ENCODE peak calls at places on chromosomes 12 and 14, in eight cellular contexts. X, R, H, S, M, V, G and W are unnamed samples.

GRCh38 chr14:68199465-68200145 is 380.0 kb downstream of the RAD51B start:
- DNase-seq in X (no peak), S (no peak), R (peak; percentile 75), M (no peak), V (no peak), H (peak; percentile 18), G (no peak), W (no peak)

GRCh38 chr12:114916124-114916523 is 232.1 kb upstream of the TBX3 start:
- DNase-seq in S (peak; percentile 13), V (no peak), X (no peak), H (no peak), R (no peak), G (no peak), M (no peak), W (no peak)

GRCh38 chr12:14935031-14935430 is 3.3 kb downstream of the ERP27 start:
- DNase-seq in S (no peak), V (no peak), M (no peak), G (no peak), R (no peak), X (no peak), H (no peak), W (no peak)

GRCh38 chr12:89636776-89637160 is 71.9 kb downstream of the ATP2B1 start:
- DNase-seq in M (no peak), H (no peak), R (no peak), X (no peak), V (no peak), S (peak; percentile 7), G (no peak), W (no peak)

GRCh38 chr14:67420102-67420739 is 8.3 kb upstream of the PLEK2 start:
- DNase-seq in M (no peak), V (no peak), R (no peak), S (peak; percentile 14), G (no peak), X (peak; percentile 68), H (no peak), W (no peak)

GRCh38 chr14:99260652-99261551 is 11.1 kb downstream of the BCL11B start:
- DNase-seq in G (no peak), R (no peak), M (no peak), V (no peak), S (no peak), H (no peak), X (no peak), W (no peak)

GRCh38 chr12:131422744-131423143 is 288.1 kb upstream of the SFSWAP start:
- DNase-seq in V (no peak), S (no peak), X (no peak), R (no peak), G (no peak), H (no peak), M (no peak), W (no peak)

GRCh38 chr14:33646692-33647260 is 304.1 kb downstream of the EGLN3 start:
- DNase-seq in R (no peak), S (peak; percentile 84), G (no peak), H (no peak), M (no peak), X (no peak), V (peak; percentile 23), W (no peak)

GRCh38 chr12:107277850-107278249 is 184.5 kb upstream of the CRY1 start:
- DNase-seq in R (no peak), M (no peak), S (peak; percentile 74), V (no peak), G (no peak), X (no peak), H (no peak), W (no peak)

GRCh38 chr14:61537567-61538463 is 157.5 kb upstream of the HIF1A start:
- DNase-seq in H (no peak), S (peak; percentile 100), X (peak; percentile 35), M (no peak), G (no peak), R (peak; percentile 66), V (peak; percentile 98), W (no peak)

GRCh38 chr12:14621821-14622220 is 54.1 kb upstream of the PLBD1 start:
- DNase-seq in M (no peak), H (no peak), X (no peak), R (no peak), S (no peak), G (no peak), V (no peak), W (no peak)

GRCh38 chr14:101373690-101374295 is 187.5 kb upstream of the DIO3 start:
- DNase-seq in G (no peak), R (no peak), M (no peak), S (no peak), V (no peak), X (no peak), H (no peak), W (no peak)

GRCh38 chr14:64035143-64035542 is 182.3 kb downstream of the SYNE2 start:
- DNase-seq in R (no peak), S (no peak), V (no peak), X (no peak), M (no peak), H (no peak), G (no peak), W (no peak)

GRCh38 chr12:52005903-52006703 is 643 bp upstream of the TAMALIN start:
- DNase-seq in H (no peak), G (no peak), M (peak; percentile 89), V (no peak), S (no peak), R (no peak), X (no peak), W (peak; percentile 68)

GRCh38 chr12:131950182-131950913 is 606 bp downstream of the EP400 start:
- DNase-seq in R (no peak), X (peak; percentile 31), S (peak; percentile 12), G (peak; percentile 17), H (peak; percentile 31), M (peak; percentile 61), V (no peak), W (peak; percentile 57)

GRCh38 chr12:108570743-108571603 is 8.6 kb downstream of the ISCU start:
- DNase-seq in H (no peak), R (no peak), S (no peak), V (no peak), X (no peak), M (no peak), G (no peak), W (no peak)
- TF ChIP-seq CTCF in H (peak; percentile 42), R (no peak), S (peak; percentile 19), V (no peak), X (peak; percentile 27), M (peak; percentile 15), G (no peak), W (peak; percentile 57)

GRCh38 chr12:54032220-54032619 is 630 bp upstream of the HOXC5 start:
- DNase-seq in M (no peak), H (no peak), R (no peak), X (no peak), S (no peak), V (no peak), G (no peak), W (no peak)

GRCh38 chr12:54029529-54030441 is 1.5 kb downstream of the HOXC6 start:
- DNase-seq in G (no peak), X (no peak), M (no peak), R (no peak), S (no peak), V (no peak), H (no peak), W (no peak)

GRCh38 chr12:54030442-54030801 is 2.2 kb downstream of the HOXC6 start:
- DNase-seq in G (no peak), X (no peak), R (no peak), V (no peak), M (no peak), S (no peak), H (no peak), W (no peak)

GRCh38 chr12:54032627-54033100 is at the start of gene HOXC5:
- DNase-seq in S (peak; percentile 53), X (peak; percentile 79), M (no peak), V (no peak), H (peak; percentile 51), R (peak; percentile 73), G (peak; percentile 54), W (no peak)

DNA sequence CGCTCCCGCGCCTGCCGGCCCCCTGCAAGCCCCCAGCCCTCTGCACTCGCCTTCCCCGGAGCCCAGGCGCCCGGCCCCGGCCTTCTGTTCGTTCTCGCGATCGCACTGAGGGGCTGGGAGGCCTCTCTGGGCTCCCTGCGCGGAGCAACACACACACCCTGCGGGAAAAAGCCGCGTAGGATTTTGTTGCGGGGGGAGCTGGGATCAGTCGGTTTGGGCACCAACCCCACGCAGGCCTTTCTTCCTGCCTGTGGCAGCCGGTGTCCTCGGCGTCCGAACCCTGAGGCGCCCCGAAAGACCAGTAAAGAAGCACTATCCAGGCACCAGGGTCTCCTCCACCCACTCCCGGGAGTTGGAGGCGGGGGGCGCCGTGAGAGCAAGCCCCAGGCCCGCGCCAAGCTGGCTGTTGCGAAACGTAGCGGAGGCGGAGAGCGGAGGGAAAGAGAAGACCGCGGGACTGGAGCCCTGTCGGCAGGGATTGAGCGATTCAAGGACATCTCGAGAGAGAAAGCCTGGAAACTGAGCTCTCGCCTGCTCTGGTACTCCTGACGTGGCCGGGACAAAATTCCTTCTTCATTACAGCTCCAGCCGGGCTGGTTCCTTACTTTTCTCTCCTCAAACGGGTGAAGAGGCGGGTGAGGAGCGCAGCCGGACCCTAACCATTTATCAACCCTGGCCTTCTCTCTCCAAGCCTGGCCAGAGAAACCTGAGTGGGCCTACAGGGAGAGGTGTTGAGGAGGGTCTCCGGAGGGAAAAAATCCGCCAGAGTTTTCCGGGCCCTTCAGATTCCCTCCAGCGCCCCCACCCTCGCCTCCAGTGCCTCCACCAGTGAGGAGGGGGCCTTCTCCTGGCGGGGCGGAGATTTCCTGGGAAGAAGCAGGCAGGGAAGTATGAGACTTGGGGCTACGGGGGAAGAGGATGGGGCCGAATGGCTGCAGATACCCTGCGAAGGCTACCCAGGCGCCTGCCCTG is 1.7 kb upstream of the HOXC5 start:
- DNase-seq in V (no peak), X (no peak), R (no peak), M (no peak), S (no peak), H (no peak), G (no peak), W (no peak)
- H3K4me3 ChIP-seq in V (no peak overlapping the region), X (no peak overlapping the region), R (peak overlapping the region; percentile 59), M (peak overlapping the region; percentile 8), S (no peak overlapping the region), H (peak overlapping the region; percentile 47), G (no peak overlapping the region), W (no peak overlapping the region)

DNA sequence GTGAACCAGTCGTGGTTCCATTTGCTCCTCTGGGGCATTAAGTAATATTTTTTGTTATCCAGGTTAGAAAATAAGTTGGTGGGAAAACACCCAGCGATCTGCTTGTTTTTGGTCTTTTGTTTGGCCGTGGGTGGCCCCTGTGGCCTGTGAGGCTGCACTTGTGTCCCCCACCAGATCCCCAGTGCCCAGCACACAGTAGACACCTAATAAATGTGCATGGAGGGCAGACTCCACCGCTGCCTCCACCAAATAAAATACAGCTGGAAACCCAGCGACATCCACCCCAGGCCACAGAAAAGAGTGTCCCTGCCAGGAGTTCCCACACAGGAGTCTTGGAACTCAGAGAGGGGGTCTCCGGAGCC is 8.3 kb upstream of the PPP1R13B start:
- DNase-seq in V (no peak), G (no peak), S (no peak), X (no peak), R (no peak), H (no peak), M (no peak), W (no peak)
- H3K27ac ChIP-seq in V (no peak overlapping the region), G (no peak overlapping the region), S (no peak overlapping the region), X (peak overlapping the region; percentile 77), R (peak overlapping the region; percentile 84), H (peak overlapping the region; percentile 60), M (peak overlapping the region; percentile 70), W (no peak overlapping the region)

DNA sequence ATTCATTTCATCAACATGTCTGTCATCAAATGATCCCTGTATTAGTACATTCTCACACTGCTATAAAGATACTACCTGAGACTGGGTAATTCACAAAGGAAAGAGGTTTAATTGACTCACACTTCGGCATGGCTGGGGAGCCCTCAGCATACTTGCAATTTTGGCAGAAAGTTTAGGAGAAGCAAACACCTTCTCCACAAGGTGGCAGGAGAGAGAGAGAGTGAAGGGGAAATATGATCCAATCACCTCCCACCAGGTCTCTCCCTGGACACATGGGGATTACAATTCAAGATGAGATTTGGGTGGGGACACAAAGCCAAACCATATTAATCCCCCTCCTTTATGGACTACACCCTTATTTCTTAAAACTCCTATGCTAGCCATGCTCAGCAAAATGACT is 932.2 kb downstream of the FLRT2 start:
- DNase-seq in R (no peak), G (no peak), H (no peak), X (peak; percentile 34), V (no peak), S (peak; percentile 26), M (no peak), W (no peak)
- TF ChIP-seq CTCF in R (no peak), G (no peak), H (peak; percentile 25), X (peak; percentile 58), V (peak; percentile 61), S (peak; percentile 21), M (no peak), W (no peak)